ENCODE peak calls at places on chromosomes 6 and 20, in four cellular contexts. M, P, Q and T are unnamed samples.

GRCh38 chr6:121573466-121573865 is 138.0 kb downstream of the GJA1 start:
- DNase-seq in M (no peak), P (no peak), Q (no peak), T (no peak)

GRCh38 chr6:14770572-14770971 is 475.3 kb upstream of the JARID2 start:
- DNase-seq in M (no peak), P (peak; percentile 81), Q (no peak), T (no peak)

GRCh38 chr20:36872857-36873256 is 3.1 kb upstream of the TLDC2 start:
- DNase-seq in M (no peak), P (no peak), Q (no peak), T (no peak)

GRCh38 chr6:40328376-40328987 is 258.7 kb downstream of the LRFN2 start:
- DNase-seq in M (peak; percentile 50), P (no peak), Q (no peak), T (peak; percentile 59)

GRCh38 chr6:37452522-37452921 is 19.5 kb downstream of the CMTR1 start:
- DNase-seq in M (no peak), P (no peak), Q (no peak), T (no peak)

GRCh38 chr6:64334646-64335045 is 699.0 kb downstream of the PHF3 start:
- DNase-seq in M (no peak), P (peak; percentile 45), Q (no peak), T (no peak)

GRCh38 chr20:58905236-58905635 is 52.7 kb downstream of the GNAS start:
- DNase-seq in M (no peak), P (peak; percentile 18), Q (no peak), T (no peak)

GRCh38 chr6:152596706-152597105 is 40.5 kb downstream of the SYNE1 start:
- DNase-seq in M (no peak), P (no peak), Q (no peak), T (no peak)

GRCh38 chr6:56890683-56891429 is 64.1 kb upstream of the BEND6 start:
- DNase-seq in M (no peak), P (peak; percentile 93), Q (no peak), T (peak; percentile 35)

GRCh38 chr6:104186836-104187235 is 672.9 kb downstream of the HACE1 start:
- DNase-seq in M (no peak), P (no peak), Q (no peak), T (no peak)

GRCh38 chr6:139743629-139744028 is 369.2 kb upstream of the CITED2 start:
- DNase-seq in M (no peak), P (peak; percentile 81), Q (no peak), T (no peak)

GRCh38 chr6:41274291-41274690 is 12.2 kb downstream of the TREM1 start:
- DNase-seq in M (no peak), P (no peak), Q (no peak), T (no peak)

GRCh38 chr6:83511901-83512681 is at the start of gene PRSS35:
- DNase-seq in M (no peak), P (peak; percentile 60), Q (peak; percentile 78), T (peak; percentile 29)

GRCh38 chr20:4444404-4444803 is 277.3 kb upstream of the PRND start:
- DNase-seq in M (no peak), P (no peak), Q (no peak), T (no peak)

GRCh38 chr6:62999796-63000195 is 211.5 kb upstream of the FKBP1C start:
- DNase-seq in M (no peak), P (no peak), Q (no peak), T (no peak)

GRCh38 chr6:144353871-144354314 is 68.8 kb downstream of the UTRN start:
- DNase-seq in M (no peak), P (no peak), Q (no peak), T (peak; percentile 39)

GRCh38 chr6:44096615-44097014 is 30.6 kb downstream of the MRPL14 start:
- DNase-seq in M (peak; percentile 72), P (peak; percentile 72), Q (no peak), T (peak; percentile 86)

GRCh38 chr20:51680067-51680749 is 88.0 kb downstream of the ATP9A start:
- DNase-seq in M (no peak), P (no peak), Q (no peak), T (no peak)

GRCh38 chr20:45969712-45970634 is 2.0 kb downstream of the ZNF335 start:
- DNase-seq in M (peak; percentile 39), P (peak; percentile 72), Q (no peak), T (peak; percentile 41)

GRCh38 chr6:108714012-108714773 is 134.0 kb upstream of the ARMC2 start:
- DNase-seq in M (peak; percentile 26), P (peak; percentile 83), Q (no peak), T (no peak)

GRCh38 chr6:139748353-139749146 is 374.1 kb upstream of the CITED2 start:
- DNase-seq in M (no peak), P (no peak), Q (no peak), T (no peak)

GRCh38 chr6:15487262-15487661 is 175.6 kb downstream of the DTNBP1 start:
- DNase-seq in M (no peak), P (no peak), Q (no peak), T (no peak)

GRCh38 chr6:137701942-137702341 is 165.1 kb upstream of the TNFAIP3 start:
- DNase-seq in M (no peak), P (no peak), Q (no peak), T (no peak)

GRCh38 chr6:7580927-7581618 is 8.9 kb upstream of the SNRNP48 start:
- DNase-seq in M (no peak), P (no peak), Q (no peak), T (no peak)

GRCh38 chr6:130700397-130700796 is 126.8 kb upstream of the SMLR1 start:
- DNase-seq in M (no peak), P (no peak), Q (no peak), T (no peak)

GRCh38 chr20:1174787-1175186 is 10.0 kb downstream of the TMEM74B start:
- DNase-seq in M (no peak), P (no peak), Q (no peak), T (no peak)

GRCh38 chr20:15867899-15868298 is 705.3 kb downstream of the KIF16B start:
- DNase-seq in M (no peak), P (no peak), Q (no peak), T (no peak)
- TF ChIP-seq CTCF in M (peak; percentile 15), P (no peak), Q (no peak), T (no peak)

DNA sequence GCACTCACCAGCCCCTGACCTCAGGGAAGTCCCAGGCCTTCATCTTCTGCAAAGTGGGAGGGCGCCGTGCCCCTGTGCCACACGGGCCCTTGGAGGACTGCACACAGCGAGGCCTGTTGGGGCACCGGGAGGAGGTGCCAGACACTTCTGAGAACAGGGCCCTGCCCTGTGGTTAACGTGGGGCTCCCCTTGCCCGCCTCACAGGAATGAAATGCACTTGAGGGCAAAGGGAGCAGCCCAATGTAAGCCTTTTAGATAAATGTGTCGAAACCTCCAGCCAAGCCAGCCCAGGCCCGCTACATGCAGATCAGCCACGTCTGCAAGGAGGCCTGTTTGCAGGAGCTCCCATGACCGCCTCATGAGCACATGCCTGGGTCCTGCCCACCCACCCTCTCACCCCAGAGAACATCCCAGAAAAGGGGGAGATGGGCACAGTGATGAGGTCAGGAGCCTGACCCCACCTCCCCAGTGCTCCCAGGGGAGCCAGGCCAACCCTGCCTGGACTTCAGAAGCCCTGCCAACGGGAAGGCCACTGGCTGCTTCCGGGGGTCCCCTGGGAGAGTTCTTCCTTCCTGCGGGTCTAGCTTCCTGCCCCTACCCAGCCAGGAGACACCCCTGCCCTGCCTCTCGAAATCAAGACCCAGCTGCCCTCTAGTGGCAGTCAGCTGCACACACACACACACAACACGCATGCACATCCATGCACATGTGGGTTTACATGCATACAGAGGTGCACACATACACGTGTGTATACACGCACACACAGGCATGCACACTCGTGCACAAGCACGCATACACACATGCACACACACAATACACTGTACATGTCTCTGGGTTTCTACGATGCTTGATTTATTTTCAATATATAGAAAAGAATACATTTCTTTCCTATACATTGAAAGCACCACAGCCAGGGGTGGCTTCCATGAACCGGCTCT is 178.7 kb downstream of the TAF4 start:
- DNase-seq in M (peak; percentile 77), P (peak; percentile 46), Q (no peak), T (peak; percentile 53)
- TF ChIP-seq CTCF in M (peak; percentile 100), P (peak; percentile 89), Q (peak; percentile 88), T (peak; percentile 81)

DNA sequence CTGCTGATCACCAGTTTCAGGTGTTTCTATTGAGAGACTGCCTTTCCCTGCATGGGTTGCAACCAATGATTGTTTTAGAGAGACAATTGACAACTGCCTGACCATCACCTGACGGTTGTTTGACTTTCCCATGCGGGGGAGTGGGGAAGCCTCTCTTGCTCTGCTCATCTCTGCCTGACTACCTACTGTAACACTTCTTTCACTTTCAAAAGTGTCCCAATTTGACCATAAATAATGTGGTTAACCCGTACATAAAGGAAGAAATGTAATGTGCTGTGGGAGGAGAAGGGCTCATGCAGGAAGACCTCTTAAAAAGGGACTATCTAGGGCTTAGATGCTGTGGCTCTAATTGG is 122.0 kb upstream of the PHACTR1 start:
- DNase-seq in M (no peak), P (no peak), Q (no peak), T (no peak)
- TF ChIP-seq CTCF in M (no peak), P (no peak), Q (no peak), T (no peak)

GRCh38 chr6:168334072-168334471 is 14.5 kb upstream of the DACT2 start:
- DNase-seq in M (no peak), P (no peak), Q (no peak), T (no peak)

GRCh38 chr6:168332020-168332419 is 12.4 kb upstream of the DACT2 start:
- DNase-seq in M (no peak), P (no peak), Q (no peak), T (no peak)

GRCh38 chr6:168331058-168331457 is 11.5 kb upstream of the DACT2 start:
- DNase-seq in M (no peak), P (no peak), Q (no peak), T (no peak)

GRCh38 chr6:168333471-168333870 is 13.9 kb upstream of the DACT2 start:
- DNase-seq in M (no peak), P (no peak), Q (no peak), T (no peak)

GRCh38 chr6:168333039-168333438 is 13.5 kb upstream of the DACT2 start:
- DNase-seq in M (no peak), P (no peak), Q (no peak), T (no peak)
- TF ChIP-seq CTCF in M (peak; percentile 32), P (peak; percentile 13), Q (peak; percentile 76), T (no peak)

DNA sequence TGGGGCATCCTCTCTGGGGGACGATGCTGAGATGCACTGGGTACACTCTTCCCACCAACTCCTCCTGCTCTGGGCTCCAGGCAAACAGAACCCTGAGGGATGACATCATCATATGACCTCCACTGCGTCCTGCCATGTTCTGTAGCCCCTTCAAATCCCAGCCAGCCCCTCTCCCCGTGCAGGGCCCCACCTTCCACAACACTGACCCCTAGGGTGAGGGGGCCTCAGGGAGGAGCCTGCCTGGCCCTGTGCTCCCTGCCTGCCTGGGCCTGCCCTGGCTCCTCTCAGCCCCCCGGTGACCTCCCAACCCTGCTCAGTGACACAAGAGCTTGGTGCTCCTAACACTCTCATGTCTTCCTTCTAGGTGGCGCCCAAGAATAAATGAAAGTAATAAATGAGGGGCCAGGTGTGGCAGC is 9.6 kb upstream of the SPDEF start:
- DNase-seq in M (no peak), P (no peak), Q (no peak), T (no peak)
- TF ChIP-seq CTCF in M (no peak), P (no peak), Q (no peak), T (no peak)